ENCODE peak calls at places on chromosomes 2 and 18, in six cellular contexts. W is IMR-90, I is H1, T is neuronal stem cell, Q is mesenchymal stem cell, R is trophoblast cell. F is an unnamed sample.

GRCh38 chr18:22538463-22538862 is 120.7 kb upstream of the CTAGE1 start:
- DNase-seq in W (no peak), I (no peak), T (no peak), Q (no peak), R (peak), F (no peak)

GRCh38 chr2:226431301-226431955 is 368.2 kb downstream of the IRS1 start:
- DNase-seq in W (peak), I (no peak), T (no peak), Q (peak), R (no peak), F (no peak)

GRCh38 chr18:11034816-11035215 is 114.6 kb downstream of the PIEZO2 start:
- DNase-seq in W (peak), I (no peak), T (no peak), Q (peak), R (no peak), F (no peak)

GRCh38 chr2:99861376-99861760 is 281.0 kb downstream of the AFF3 start:
- DNase-seq in W (peak), I (no peak), T (no peak), Q (no peak), R (no peak), F (no peak)

GRCh38 chr2:19538411-19538963 is 180.1 kb upstream of the OSR1 start:
- DNase-seq in W (peak), I (no peak), T (no peak), Q (peak), R (peak), F (no peak)

GRCh38 chr2:7309567-7309966 is 392.4 kb downstream of the RNF144A start:
- DNase-seq in W (no peak), I (no peak), T (no peak), Q (no peak), R (no peak), F (no peak)

GRCh38 chr2:97662386-97662894 is 1.4 kb downstream of the ACTR1B start:
- DNase-seq in W (no peak), I (no peak), T (no peak), Q (no peak), R (no peak), F (no peak)

GRCh38 chr18:3153107-3153704 is 66.6 kb downstream of the MYOM1 start:
- DNase-seq in W (no peak), I (no peak), T (no peak), Q (no peak), R (no peak), F (no peak)

GRCh38 chr2:60262178-60262577 is 291.3 kb downstream of the BCL11A start:
- DNase-seq in W (no peak), I (no peak), T (no peak), Q (no peak), R (no peak), F (no peak)

GRCh38 chr2:6846540-6846939 is 19.2 kb downstream of the CMPK2 start:
- DNase-seq in W (no peak), I (no peak), T (no peak), Q (no peak), R (peak), F (no peak)

GRCh38 chr18:68034293-68034692 is 517.8 kb upstream of the DSEL start:
- DNase-seq in W (peak), I (no peak), T (no peak), Q (no peak), R (no peak), F (no peak)

GRCh38 chr2:237300755-237301154 is 113.2 kb downstream of the COL6A3 start:
- DNase-seq in W (no peak), I (no peak), T (no peak), Q (no peak), R (no peak), F (no peak)

GRCh38 chr2:85839461-85839860 is 49.3 kb downstream of the ST3GAL5 start:
- DNase-seq in W (no peak), I (no peak), T (no peak), Q (no peak), R (no peak), F (no peak)

GRCh38 chr2:99404039-99404799 is 67.0 kb downstream of the EIF5B start:
- DNase-seq in W (no peak), I (no peak), T (no peak), Q (no peak), R (peak), F (peak)

GRCh38 chr2:48249093-48249492 is 280.9 kb upstream of the STON1 start:
- DNase-seq in W (peak), I (no peak), T (no peak), Q (peak), R (no peak), F (no peak)

GRCh38 chr2:207813221-207813916 is 43.7 kb upstream of the FZD5 start:
- DNase-seq in W (no peak), I (no peak), T (peak), Q (no peak), R (no peak), F (peak)

GRCh38 chr2:85132392-85132791 is 800 bp upstream of the TCF7L1 start:
- DNase-seq in W (peak), I (no peak), T (no peak), Q (no peak), R (peak), F (no peak)

GRCh38 chr2:14634885-14635871 is 2.7 kb downstream of the LRATD1 start:
- DNase-seq in W (peak), I (no peak), T (peak), Q (peak), R (peak), F (peak)

GRCh38 chr2:41781082-41781481 is 266.7 kb upstream of the PKDCC start:
- DNase-seq in W (no peak), I (no peak), T (no peak), Q (no peak), R (no peak), F (no peak)

GRCh38 chr2:85741811-85742507 is 11.8 kb upstream of the ATOH8 start:
- DNase-seq in W (peak), I (no peak), T (peak), Q (peak), R (no peak), F (no peak)

GRCh38 chr18:9796933-9797549 is 88.7 kb upstream of the TXNDC2 start:
- DNase-seq in W (no peak), I (no peak), T (no peak), Q (no peak), R (no peak), F (no peak)

GRCh38 chr2:32277674-32278475 is at the start of gene YIPF4:
- DNase-seq in W (peak), I (peak), T (peak), Q (peak), R (peak), F (peak)

GRCh38 chr2:108220942-108221541 is 18.7 kb upstream of the SULT1C3 start:
- DNase-seq in W (no peak), I (no peak), T (no peak), Q (no peak), R (no peak), F (no peak)

GRCh38 chr2:11028407-11028916 is 116.7 kb downstream of the KCNF1 start:
- DNase-seq in W (no peak), I (no peak), T (no peak), Q (no peak), R (no peak), F (no peak)

GRCh38 chr2:15041429-15041837 is 408.9 kb downstream of the LRATD1 start:
- DNase-seq in W (peak), I (no peak), T (no peak), Q (no peak), R (no peak), F (no peak)

GRCh38 chr2:191150121-191150450 is 708 bp downstream of the STAT4 start:
- DNase-seq in W (no peak), I (no peak), T (no peak), Q (no peak), R (no peak), F (no peak)

GRCh38 chr2:210762604-210763588 is 206.5 kb downstream of the CPS1 start:
- DNase-seq in W (no peak), I (peak), T (no peak), Q (no peak), R (no peak), F (peak)

GRCh38 chr2:3283206-3283605 is 94.4 kb downstream of the EIPR1 start:
- DNase-seq in W (no peak), I (no peak), T (no peak), Q (no peak), R (no peak), F (peak)

GRCh38 chr2:236393101-236393500 is 128.9 kb upstream of the ASB18 start:
- DNase-seq in W (no peak), I (no peak), T (no peak), Q (no peak), R (no peak), F (peak)

GRCh38 chr2:169081551-169081950 is 12.2 kb downstream of the DHRS9 start:
- DNase-seq in W (no peak), I (no peak), T (no peak), Q (no peak), R (no peak), F (no peak)

GRCh38 chr2:238571626-238572372 is 145.1 kb downstream of the ASB1 start:
- DNase-seq in W (no peak), I (no peak), T (no peak), Q (no peak), R (no peak), F (no peak)

GRCh38 chr2:238570391-238570790 is 143.7 kb downstream of the ASB1 start:
- DNase-seq in W (no peak), I (no peak), T (no peak), Q (no peak), R (no peak), F (no peak)

GRCh38 chr2:238569415-238570195 is 142.9 kb downstream of the ASB1 start:
- DNase-seq in W (no peak), I (no peak), T (no peak), Q (no peak), R (no peak), F (no peak)

GRCh38 chr2:238568455-238569414 is 142.0 kb downstream of the ASB1 start:
- DNase-seq in W (no peak), I (no peak), T (no peak), Q (no peak), R (no peak), F (no peak)

GRCh38 chr2:238570926-238571325 is 144.2 kb downstream of the ASB1 start:
- DNase-seq in W (no peak), I (no peak), T (no peak), Q (no peak), R (no peak), F (no peak)
- H4K91ac ChIP-seq in W (no peak), I (no peak), T (no peak), Q (no peak), R (no peak), F (no peak)

GRCh38 chr18:6414723-6415362 is at the start of gene L3MBTL4:
- DNase-seq in W (no peak), I (no peak), T (no peak), Q (no peak), R (peak), F (peak)

GRCh38 chr18:6413554-6414117 is 1.1 kb downstream of the L3MBTL4 start:
- DNase-seq in W (no peak), I (no peak), T (no peak), Q (no peak), R (no peak), F (no peak)

GRCh38 chr18:6414118-6414722 is 491 bp downstream of the L3MBTL4 start:
- DNase-seq in W (no peak), I (no peak), T (no peak), Q (peak), R (peak), F (peak)

GRCh38 chr18:6411367-6411766 is 3.3 kb downstream of the L3MBTL4 start:
- DNase-seq in W (no peak), I (no peak), T (no peak), Q (no peak), R (no peak), F (no peak)

DNA sequence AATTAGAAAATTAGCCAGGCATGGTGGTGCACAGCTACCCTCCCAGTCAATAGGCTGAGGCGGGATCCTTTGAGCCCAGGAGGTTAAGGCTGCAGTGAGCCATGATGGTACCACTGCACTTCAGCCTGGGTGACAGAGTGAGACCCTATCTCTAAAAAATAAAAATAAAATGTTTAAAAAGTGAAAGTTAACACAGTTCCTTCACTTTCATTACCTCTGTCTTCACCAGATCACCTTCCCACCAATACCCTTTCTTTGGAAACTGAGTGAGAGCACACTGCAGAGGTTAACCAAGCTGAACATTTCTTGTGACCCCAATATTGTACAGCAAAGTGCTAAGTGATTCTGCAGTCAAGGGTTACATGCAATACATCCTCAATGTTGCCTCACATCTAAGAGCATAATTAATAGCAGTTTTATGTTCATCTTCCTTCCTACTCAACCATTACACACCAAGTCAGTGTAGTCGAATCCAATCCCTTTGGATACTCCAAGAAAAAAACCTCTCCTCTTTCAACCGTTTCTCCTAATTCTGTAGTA is 1.7 kb downstream of the L3MBTL4 start:
- DNase-seq in W (no peak), I (no peak), T (no peak), Q (no peak), R (no peak), F (no peak)
- H3K4me2 ChIP-seq in W (no peak), I (peak), T (no peak), Q (no peak), R (no peak), F (no peak)

GRCh38 chr2:28219736-28220364 is 172.8 kb upstream of the FOSL2 start:
- DNase-seq in W (no peak), I (no peak), T (no peak), Q (no peak), R (no peak), F (no peak)

GRCh38 chr2:28219134-28219533 is 173.5 kb upstream of the FOSL2 start:
- DNase-seq in W (peak), I (no peak), T (no peak), Q (peak), R (no peak), F (no peak)

GRCh38 chr2:28216320-28216719 is 176.3 kb upstream of the FOSL2 start:
- DNase-seq in W (no peak), I (no peak), T (no peak), Q (no peak), R (no peak), F (no peak)

DNA sequence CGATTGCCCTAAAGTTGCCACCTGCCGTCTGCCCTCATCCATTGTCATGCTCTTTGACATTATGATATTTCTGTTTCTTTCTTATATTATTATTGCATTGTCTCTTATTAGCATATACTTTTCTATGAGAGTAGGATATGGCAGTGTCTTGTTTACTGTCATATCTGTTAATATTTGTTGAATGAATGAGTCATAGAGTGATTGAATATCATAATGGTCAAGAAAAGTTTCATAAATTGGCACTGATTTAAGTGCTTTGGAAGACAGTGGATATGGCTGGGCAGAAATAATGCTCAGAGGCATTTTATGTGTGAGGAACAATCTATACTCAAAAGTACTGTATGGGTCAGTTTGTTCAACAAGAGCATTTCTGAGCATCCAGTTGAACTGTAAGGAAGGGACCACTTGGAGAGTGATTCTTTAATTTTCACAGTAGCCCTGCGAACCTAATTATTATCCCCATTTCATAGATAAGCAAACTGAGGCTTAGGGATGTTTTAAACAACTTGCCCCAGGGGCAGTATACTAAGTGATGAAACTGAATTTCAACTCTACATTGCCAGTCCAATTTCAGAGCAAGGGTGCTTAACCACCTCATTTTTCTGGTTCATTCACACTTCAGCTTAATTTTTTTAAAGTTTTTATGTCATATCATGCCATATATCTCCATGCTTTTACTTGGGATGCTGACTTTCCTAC is 175.5 kb upstream of the FOSL2 start:
- DNase-seq in W (no peak), I (no peak), T (no peak), Q (no peak), R (no peak), F (no peak)
- H4K91ac ChIP-seq in W (no peak), I (no peak), T (no peak), Q (no peak), R (no peak), F (no peak)

DNA sequence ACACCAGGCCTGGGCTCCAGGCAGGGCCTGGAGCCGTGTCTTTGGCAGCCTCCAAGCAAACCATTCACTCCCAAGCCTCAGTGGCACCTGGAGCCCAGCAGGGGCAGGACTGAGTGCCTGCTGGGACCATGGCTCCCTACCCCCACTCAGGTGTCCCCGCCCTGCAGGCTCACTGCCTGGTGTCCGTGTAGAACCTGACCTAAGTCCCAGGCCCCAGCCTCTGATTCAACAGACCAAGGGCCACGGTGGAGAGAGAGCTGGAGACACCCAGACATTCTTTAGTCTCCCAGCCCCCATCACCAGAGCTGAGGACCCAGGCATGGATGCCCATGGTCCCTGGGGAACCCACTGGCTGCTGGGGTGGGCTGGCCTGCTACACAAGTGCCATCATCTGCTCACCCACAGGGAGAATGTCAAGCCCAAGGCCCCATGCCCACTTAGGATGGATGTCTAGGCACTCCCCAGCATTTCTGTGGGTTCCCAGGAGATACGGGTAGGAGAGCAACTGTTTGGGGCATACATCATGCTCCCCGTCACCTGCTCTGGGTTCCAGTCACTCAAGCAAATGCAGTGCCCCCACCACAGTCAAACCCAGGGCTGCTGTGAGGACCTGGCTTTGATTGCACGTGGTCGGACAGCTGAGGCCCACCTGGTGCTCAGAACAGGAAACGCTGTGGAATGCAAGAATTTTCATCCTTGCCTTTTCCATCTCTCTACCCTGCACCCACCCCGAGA is 42.9 kb upstream of the ATG16L1 start:
- DNase-seq in W (no peak), I (no peak), T (no peak), Q (no peak), R (no peak), F (no peak)
- H3K4me2 ChIP-seq in W (no peak), I (no peak), T (no peak), Q (no peak), R (no peak), F (no peak)

GRCh38 chr2:176147215-176147789 is 4.0 kb upstream of the HOXD4 start:
- DNase-seq in W (no peak), I (no peak), T (no peak), Q (no peak), R (no peak), F (no peak)
- H4K91ac ChIP-seq in W (no peak), I (no peak), T (no peak), Q (no peak), R (no peak), F (no peak)

DNA sequence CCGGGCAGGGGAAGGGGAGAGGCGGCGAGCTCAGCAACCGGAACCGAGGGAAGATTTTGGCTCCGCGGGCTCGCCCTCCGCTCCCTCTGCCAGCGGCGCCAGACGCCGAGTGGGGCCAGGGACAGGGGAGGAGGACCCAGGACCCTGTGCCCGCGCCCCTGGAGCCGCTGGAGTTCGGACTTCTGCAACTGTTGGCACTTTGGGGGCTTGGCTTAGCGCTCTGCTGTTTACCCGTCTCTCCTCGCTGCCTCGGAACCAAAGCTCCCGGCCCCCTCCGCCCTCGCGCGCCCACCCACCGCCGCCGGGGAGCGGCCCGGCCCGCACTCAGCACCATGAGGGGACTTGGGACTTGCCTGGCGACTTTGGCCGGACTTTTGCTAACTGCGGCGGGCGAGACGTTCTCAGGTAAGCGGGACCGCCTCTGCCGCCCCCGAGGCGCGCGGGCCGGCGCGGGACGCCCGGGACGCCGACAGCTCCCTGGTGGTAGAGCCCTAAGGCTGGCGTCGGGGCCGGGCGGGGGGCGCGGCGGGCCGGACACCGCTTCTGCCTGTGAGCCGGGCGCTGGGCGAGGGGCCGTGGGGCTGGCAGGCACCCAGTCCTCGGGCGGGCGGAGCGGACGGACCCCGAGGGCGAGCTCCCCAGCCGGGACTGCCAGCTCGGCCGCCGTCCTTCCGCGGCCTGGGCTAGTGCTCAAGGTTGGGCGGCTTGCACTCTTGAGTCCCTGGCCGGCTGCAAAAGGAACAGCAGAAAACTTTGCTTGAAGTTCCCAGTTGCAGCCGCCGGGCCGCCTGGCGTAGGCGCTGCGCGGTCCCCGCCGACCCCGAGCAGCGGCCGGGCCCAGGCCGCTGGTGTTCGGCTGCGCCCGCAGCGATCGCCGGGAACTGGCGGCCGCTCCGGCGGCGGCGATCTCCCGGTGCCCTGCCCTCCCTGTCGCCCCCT is 640 bp downstream of the PTPRM start:
- DNase-seq in W (peak), I (no peak), T (peak), Q (peak), R (peak), F (peak)
- H3K4me2 ChIP-seq in W (peak), I (peak), T (peak), Q (peak), R (peak), F (peak)

DNA sequence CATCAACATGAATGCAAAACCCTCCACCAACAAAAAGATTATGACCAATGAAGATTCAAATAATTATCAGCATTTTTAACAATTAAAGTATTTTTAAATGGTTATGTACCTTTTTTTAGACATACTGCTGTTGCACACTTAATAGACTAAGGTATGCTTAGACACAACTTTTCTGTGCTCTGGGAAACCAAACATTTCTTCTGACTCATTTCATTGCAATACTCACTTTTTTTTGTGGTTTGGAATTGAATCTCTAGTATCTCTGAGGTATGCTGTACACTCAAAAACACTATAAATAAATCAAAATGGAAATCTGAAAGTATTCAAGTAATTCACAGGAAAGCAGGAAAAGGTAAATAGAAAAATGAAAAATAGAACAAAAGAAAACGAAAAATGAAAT is 247.9 kb upstream of the POU3F3 start:
- DNase-seq in W (no peak), I (no peak), T (no peak), Q (no peak), R (no peak), F (no peak)
- H4K91ac ChIP-seq in W (no peak), I (no peak), T (no peak), Q (no peak), R (no peak), F (no peak)